ENCODE peak calls at places on chromosomes 1 and 21, in five cellular contexts. F is tibial artery, J is mucosa of descending colon, O is right lobe of liver, R is fibroblast of lung. G is an unnamed sample.
A peak's percentile ranks its signal among the peaks of the same experiment; 100 is the strongest.

GRCh38 chr1:151790940-151791651 is 796 bp upstream of the TDRKH start:
- DNase-seq in R (peak; percentile 6), F (no peak), J (peak; percentile 65), O (no peak), G (peak; percentile 85)

GRCh38 chr1:209569445-209570207 is 13.9 kb upstream of the CAMK1G start:
- DNase-seq in J (no peak), R (peak; percentile 65), F (peak; percentile 72), O (peak; percentile 73), G (peak; percentile 84)

GRCh38 chr1:239761509-239761908 is 330.2 kb upstream of the FMN2 start:
- DNase-seq in J (no peak), R (no peak), O (no peak), F (no peak), G (no peak)

GRCh38 chr1:20185834-20186782 is at the start of the genes PLA2G2C and UBXN10:
- DNase-seq in J (peak; percentile 88), R (no peak), F (no peak), O (peak; percentile 82), G (peak; percentile 87)

GRCh38 chr1:47584249-47584648 is 146.4 kb downstream of the FOXD2 start:
- DNase-seq in F (peak; percentile 91), O (no peak), R (no peak), J (no peak), G (peak; percentile 11)

GRCh38 chr1:165365344-165365743 is 8.8 kb upstream of the LMX1A start:
- DNase-seq in O (no peak), J (no peak), F (no peak), R (no peak), G (no peak)

GRCh38 chr1:185627136-185627535 is 107.1 kb upstream of the HMCN1 start:
- DNase-seq in O (no peak), F (no peak), R (no peak), J (no peak), G (no peak)

GRCh38 chr1:19648689-19649088 is 4.6 kb downstream of the NBL1 start:
- DNase-seq in J (peak; percentile 76), R (peak; percentile 19), O (no peak), F (no peak), G (no peak)

GRCh38 chr1:156006666-156007376 is 13.9 kb downstream of the SSR2 start:
- DNase-seq in F (no peak), O (no peak), R (no peak), J (no peak), G (peak; percentile 40)

GRCh38 chr1:97262842-97263241 is 541.3 kb downstream of the PTBP2 start:
- DNase-seq in R (no peak), O (no peak), J (no peak), F (no peak), G (no peak)

GRCh38 chr1:36366091-36366661 is 19.5 kb downstream of the STK40 start:
- DNase-seq in F (no peak), R (peak; percentile 62), J (no peak), O (no peak), G (peak; percentile 91)

GRCh38 chr1:90488451-90488850 is 228.7 kb downstream of the BARHL2 start:
- DNase-seq in R (peak; percentile 82), O (no peak), F (no peak), J (no peak), G (no peak)

GRCh38 chr1:20932437-20932977 is 145.4 kb upstream of the HP1BP3 start:
- DNase-seq in R (no peak), J (no peak), F (no peak), O (no peak), G (no peak)

GRCh38 chr1:30748699-30749401 is 8.7 kb downstream of the LAPTM5 start:
- DNase-seq in O (no peak), F (no peak), J (no peak), R (no peak), G (peak; percentile 75)

GRCh38 chr21:32253215-32253641 is 25.6 kb downstream of the MIS18A start:
- DNase-seq in J (no peak), F (no peak), O (no peak), R (peak; percentile 75), G (no peak)

GRCh38 chr21:25938673-25939395 is 204.1 kb downstream of the GABPA start:
- DNase-seq in O (no peak), F (no peak), R (no peak), J (no peak), G (no peak)

GRCh38 chr1:63924600-63924999 is 150.8 kb downstream of the ROR1 start:
- DNase-seq in J (no peak), F (no peak), R (no peak), O (no peak), G (no peak)

GRCh38 chr1:184366992-184367391 is 19.8 kb upstream of the C1orf21 start:
- DNase-seq in R (no peak), O (no peak), F (no peak), J (no peak), G (no peak)

GRCh38 chr21:25097648-25098047 is 509.6 kb downstream of the MRPL39 start:
- DNase-seq in R (no peak), O (no peak), F (no peak), J (no peak), G (no peak)

DNA sequence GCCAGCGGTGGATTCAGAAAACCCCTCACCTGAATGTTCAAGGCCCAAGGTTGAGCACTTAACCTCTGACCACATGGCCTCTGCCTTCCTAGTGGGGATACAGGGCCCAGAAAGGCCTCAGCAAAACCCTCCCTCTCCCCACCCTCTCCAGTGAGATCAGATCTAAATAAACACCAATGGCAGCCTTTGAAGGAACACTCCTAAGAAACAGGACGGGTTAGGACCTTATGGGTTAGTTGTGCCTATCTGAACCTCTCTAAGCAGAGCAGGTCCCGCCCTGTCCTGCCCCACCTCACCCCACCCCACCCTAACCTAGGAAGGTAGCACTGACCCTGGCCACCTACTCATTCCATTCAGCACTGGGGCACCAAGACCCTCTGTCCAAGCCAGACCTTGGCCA is 7.9 kb upstream of the GRHL3 start:
- DNase-seq in O (no peak), J (no peak), F (no peak), R (no peak), G (no peak)
- H3K36me3 ChIP-seq in O (no peaks in the 10 kb centered on the region), J (no peaks in the 10 kb centered on the region), F (no peaks in the 10 kb centered on the region), R (no peaks in the 10 kb centered on the region), G (no peaks in the 10 kb centered on the region)

GRCh38 chr1:13951793-13952751 is 252.1 kb downstream of the PRDM2 start:
- DNase-seq in R (no peak), F (no peak), O (no peak), J (no peak), G (no peak)

GRCh38 chr1:13949571-13949970 is 249.6 kb downstream of the PRDM2 start:
- DNase-seq in F (no peak), R (no peak), O (no peak), J (no peak), G (no peak)

GRCh38 chr1:13948396-13948795 is 248.4 kb downstream of the PRDM2 start:
- DNase-seq in R (no peak), J (no peak), O (no peak), F (no peak), G (no peak)

GRCh38 chr1:13948851-13949490 is 249.0 kb downstream of the PRDM2 start:
- DNase-seq in J (no peak), O (no peak), R (no peak), F (peak; percentile 78), G (no peak)

DNA sequence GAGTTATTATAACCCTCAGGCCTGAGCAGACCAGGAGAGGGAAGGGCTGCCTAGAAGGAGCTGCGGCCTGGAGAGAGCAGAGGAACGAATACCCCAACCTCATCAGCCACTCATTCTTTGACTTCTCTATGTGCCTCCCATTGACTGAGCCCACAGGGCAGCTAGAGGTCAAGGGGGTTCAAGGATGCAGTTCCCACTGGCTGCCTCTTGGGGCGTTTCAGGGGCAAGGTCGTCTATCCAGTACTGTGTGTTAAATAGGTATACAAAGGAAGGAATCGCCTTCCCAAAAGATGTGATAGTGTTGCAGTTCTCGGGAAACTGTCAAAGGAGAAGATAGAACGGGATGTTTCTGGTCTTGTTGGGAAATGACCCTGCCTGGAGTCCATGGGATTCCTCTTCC is 250.6 kb downstream of the PRDM2 start:
- DNase-seq in J (no peak), R (no peak), F (no peak), O (no peak), G (no peak)
- TF ChIP-seq CTCF in J (no peak), R (no peak), F (no peak), O (no peak), G (no peak)

DNA sequence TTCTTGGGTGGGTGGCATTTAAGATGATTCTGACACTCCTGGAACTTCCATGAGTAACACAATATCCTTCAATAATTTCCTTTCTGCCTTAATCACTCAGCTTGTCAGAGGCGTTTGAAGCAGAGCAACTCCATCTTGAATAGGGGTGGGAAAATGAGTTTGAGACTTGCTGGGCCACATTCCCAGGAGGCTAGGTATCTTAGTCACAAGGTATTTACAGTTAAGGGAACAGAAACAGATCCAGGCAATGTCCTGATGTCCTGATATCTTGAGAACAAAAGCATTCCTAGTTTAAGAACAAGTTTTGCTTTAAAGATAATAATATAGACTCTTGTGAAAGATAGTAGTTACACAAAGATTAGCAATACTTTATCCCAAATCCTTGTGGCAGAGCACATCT is 76.6 kb upstream of the KIAA0040 start:
- DNase-seq in O (no peak), F (no peak), R (no peak), J (no peak), G (no peak)
- H3K4me3 ChIP-seq in O (no peak overlapping the region), F (no peak overlapping the region), R (no peak overlapping the region), J (no peak overlapping the region), G (no peak overlapping the region)

DNA sequence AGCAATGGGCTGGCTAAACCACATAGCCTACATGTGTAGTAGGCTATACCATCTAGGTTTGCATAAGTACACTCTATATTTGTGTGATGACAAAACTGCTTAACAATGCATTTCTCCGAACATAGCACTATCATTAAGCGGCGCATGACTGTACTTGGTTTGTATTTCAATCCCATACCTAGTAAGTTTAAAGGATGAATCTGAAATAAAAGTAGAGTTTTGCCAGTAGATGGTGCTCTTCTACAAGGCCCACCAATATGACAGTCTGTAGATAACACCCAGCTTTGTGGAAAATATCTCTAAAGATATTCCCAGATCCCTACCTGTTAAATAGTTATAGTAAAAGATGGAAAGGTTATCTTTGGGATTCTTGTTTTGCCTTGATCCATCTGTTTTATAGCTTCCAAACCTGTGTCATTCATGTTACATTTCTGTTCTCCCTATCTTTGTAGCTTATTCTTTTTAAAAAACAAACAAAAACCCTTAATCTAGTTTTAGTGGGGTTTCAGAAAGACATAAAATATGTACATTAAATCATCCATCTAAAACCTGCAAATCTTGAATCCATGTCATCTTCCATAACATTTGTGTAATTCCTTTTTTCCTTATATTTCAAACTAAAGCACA is 33.9 kb upstream of the ASPM start:
- DNase-seq in R (peak; percentile 71), F (no peak), O (no peak), J (no peak), G (no peak)
- H3K36me3 ChIP-seq in R (peaks cover 1% of the 10 kb centered on the region), F (peaks cover 63% of the 10 kb centered on the region), O (peaks cover 3% of the 10 kb centered on the region), J (peaks cover 4% of the 10 kb centered on the region), G (peaks cover 64% of the 10 kb centered on the region)

DNA sequence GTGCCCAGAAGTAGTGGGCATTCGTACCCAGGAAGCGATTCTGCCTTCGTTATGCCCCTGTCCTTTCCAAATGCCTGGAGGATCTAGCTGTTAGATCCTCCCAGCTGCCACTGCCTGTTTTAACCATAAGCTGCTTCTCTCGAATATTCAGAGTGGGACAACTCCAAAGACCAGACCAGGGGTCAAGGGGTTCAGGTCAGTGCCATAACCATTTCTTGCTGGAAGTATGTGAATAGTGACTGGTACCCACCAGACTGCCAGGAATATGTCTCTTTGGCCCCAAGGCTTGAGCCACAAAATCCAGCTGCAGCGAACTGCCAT is 914 bp upstream of the MTF1 start:
- DNase-seq in R (no peak), F (no peak), J (no peak), O (no peak), G (no peak)
- TF ChIP-seq CTCF in R (no peak), F (no peak), J (no peak), O (no peak), G (peak; percentile 40)